ENCODE peak calls at places on chromosomes 1 and 21, in eight cellular contexts. One of them, this sample, is unnamed.

GRCh38 chr1:156640842-156641706 is 843 bp upstream of the BCAN start:
- DNase-seq in HCT116: no peak
- DNase-seq in IMR-90: no peak
- DNase-seq in stomach: no peak
- DNase-seq in adrenal gland: no peak
- DNase-seq in lung: no peak
- DNase-seq in thoracic aorta: no peak
- DNase-seq in OCI-LY7: no peak
- DNase-seq in this sample: no peak

GRCh38 chr1:189429610-189430009 is 1048.1 kb downstream of the BRINP3 start:
- DNase-seq in HCT116: peak; percentile 52
- DNase-seq in IMR-90: peak; percentile 52
- DNase-seq in stomach: no peak
- DNase-seq in adrenal gland: no peak
- DNase-seq in lung: no peak
- DNase-seq in thoracic aorta: no peak
- DNase-seq in OCI-LY7: peak; percentile 45
- DNase-seq in this sample: no peak

GRCh38 chr21:44461438-44462089 is 6.3 kb downstream of the LRRC3 start:
- DNase-seq in HCT116: no peak
- DNase-seq in IMR-90: no peak
- DNase-seq in stomach: no peak
- DNase-seq in adrenal gland: no peak
- DNase-seq in lung: no peak
- DNase-seq in thoracic aorta: no peak
- DNase-seq in OCI-LY7: no peak
- DNase-seq in this sample: no peak

GRCh38 chr1:212147581-212148033 is 112.1 kb downstream of the DTL start:
- DNase-seq in HCT116: no peak
- DNase-seq in IMR-90: no peak
- DNase-seq in stomach: peak; percentile 76
- DNase-seq in adrenal gland: no peak
- DNase-seq in lung: peak; percentile 80
- DNase-seq in thoracic aorta: no peak
- DNase-seq in OCI-LY7: no peak
- DNase-seq in this sample: no peak

GRCh38 chr1:88063605-88064004 is 620.5 kb upstream of the PKN2 start:
- DNase-seq in HCT116: no peak
- DNase-seq in IMR-90: peak; percentile 14
- DNase-seq in stomach: no peak
- DNase-seq in adrenal gland: no peak
- DNase-seq in lung: no peak
- DNase-seq in thoracic aorta: no peak
- DNase-seq in OCI-LY7: no peak
- DNase-seq in this sample: no peak

GRCh38 chr1:36134805-36135339 is 9.8 kb upstream of the COL8A2 start:
- DNase-seq in HCT116: no peak
- DNase-seq in IMR-90: peak; percentile 38
- DNase-seq in stomach: peak; percentile 55
- DNase-seq in adrenal gland: peak; percentile 75
- DNase-seq in lung: peak; percentile 35
- DNase-seq in thoracic aorta: peak; percentile 53
- DNase-seq in OCI-LY7: peak; percentile 60
- DNase-seq in this sample: no peak

GRCh38 chr1:154871374-154871773 is 1.3 kb upstream of the KCNN3 start:
- DNase-seq in HCT116: no peak
- DNase-seq in IMR-90: no peak
- DNase-seq in stomach: peak; percentile 32
- DNase-seq in adrenal gland: no peak
- DNase-seq in lung: no peak
- DNase-seq in thoracic aorta: no peak
- DNase-seq in OCI-LY7: no peak
- DNase-seq in this sample: no peak

GRCh38 chr1:84582802-84583587 is 8.8 kb upstream of the CTBS start:
- DNase-seq in HCT116: no peak
- DNase-seq in IMR-90: no peak
- DNase-seq in stomach: no peak
- DNase-seq in adrenal gland: no peak
- DNase-seq in lung: no peak
- DNase-seq in thoracic aorta: no peak
- DNase-seq in OCI-LY7: peak; percentile 4
- DNase-seq in this sample: no peak

GRCh38 chr1:47507921-47508894 is 70.4 kb downstream of the FOXD2 start:
- DNase-seq in HCT116: no peak
- DNase-seq in IMR-90: no peak
- DNase-seq in stomach: peak; percentile 67
- DNase-seq in adrenal gland: peak; percentile 31
- DNase-seq in lung: no peak
- DNase-seq in thoracic aorta: no peak
- DNase-seq in OCI-LY7: no peak
- DNase-seq in this sample: no peak

GRCh38 chr1:173048629-173049326 is 2.0 kb downstream of the TNFSF18 start:
- DNase-seq in HCT116: no peak
- DNase-seq in IMR-90: peak; percentile 69
- DNase-seq in stomach: no peak
- DNase-seq in adrenal gland: no peak
- DNase-seq in lung: no peak
- DNase-seq in thoracic aorta: no peak
- DNase-seq in OCI-LY7: no peak
- DNase-seq in this sample: no peak

GRCh38 chr1:226625326-226625725 is 76.8 kb downstream of the STUM start:
- DNase-seq in HCT116: no peak
- DNase-seq in IMR-90: no peak
- DNase-seq in stomach: no peak
- DNase-seq in adrenal gland: no peak
- DNase-seq in lung: no peak
- DNase-seq in thoracic aorta: no peak
- DNase-seq in OCI-LY7: no peak
- DNase-seq in this sample: no peak

GRCh38 chr1:13783551-13783950 is 83.6 kb downstream of the PRDM2 start:
- DNase-seq in HCT116: no peak
- DNase-seq in IMR-90: peak; percentile 47
- DNase-seq in stomach: no peak
- DNase-seq in adrenal gland: no peak
- DNase-seq in lung: no peak
- DNase-seq in thoracic aorta: no peak
- DNase-seq in OCI-LY7: no peak
- DNase-seq in this sample: no peak

GRCh38 chr1:228392111-228392936 is 14.3 kb downstream of the TRIM11 start:
- DNase-seq in HCT116: no peak
- DNase-seq in IMR-90: peak; percentile 30
- DNase-seq in stomach: no peak
- DNase-seq in adrenal gland: peak; percentile 16
- DNase-seq in lung: no peak
- DNase-seq in thoracic aorta: no peak
- DNase-seq in OCI-LY7: no peak
- DNase-seq in this sample: no peak

GRCh38 chr1:7783178-7783711 is 846 bp upstream of the PER3 start:
- DNase-seq in HCT116: no peak
- DNase-seq in IMR-90: peak; percentile 24
- DNase-seq in stomach: peak; percentile 71
- DNase-seq in adrenal gland: peak; percentile 78
- DNase-seq in lung: peak; percentile 65
- DNase-seq in thoracic aorta: no peak
- DNase-seq in OCI-LY7: peak; percentile 31
- DNase-seq in this sample: no peak

GRCh38 chr1:2539312-2539907 is 9.3 kb upstream of the HES5 start:
- DNase-seq in HCT116: no peak
- DNase-seq in IMR-90: no peak
- DNase-seq in stomach: no peak
- DNase-seq in adrenal gland: no peak
- DNase-seq in lung: no peak
- DNase-seq in thoracic aorta: no peak
- DNase-seq in OCI-LY7: peak; percentile 39
- DNase-seq in this sample: no peak

GRCh38 chr1:16324456-16324890 is 27.8 kb downstream of the FBXO42 start:
- DNase-seq in HCT116: peak; percentile 23
- DNase-seq in IMR-90: peak; percentile 87
- DNase-seq in stomach: no peak
- DNase-seq in adrenal gland: peak; percentile 60
- DNase-seq in lung: peak; percentile 44
- DNase-seq in thoracic aorta: peak; percentile 27
- DNase-seq in OCI-LY7: no peak
- DNase-seq in this sample: no peak

GRCh38 chr1:37867784-37868183 is 8.4 kb upstream of the MTF1 start:
- DNase-seq in HCT116: no peak
- DNase-seq in IMR-90: no peak
- DNase-seq in stomach: no peak
- DNase-seq in adrenal gland: no peak
- DNase-seq in lung: no peak
- DNase-seq in thoracic aorta: no peak
- DNase-seq in OCI-LY7: no peak
- DNase-seq in this sample: no peak

GRCh38 chr1:151520359-151520758 is 9.2 kb downstream of the CGN start:
- DNase-seq in HCT116: no peak
- DNase-seq in IMR-90: no peak
- DNase-seq in stomach: no peak
- DNase-seq in adrenal gland: no peak
- DNase-seq in lung: no peak
- DNase-seq in thoracic aorta: no peak
- DNase-seq in OCI-LY7: no peak
- DNase-seq in this sample: no peak

GRCh38 chr21:36909901-36910561 is 56.4 kb downstream of the HLCS start:
- DNase-seq in HCT116: peak; percentile 79
- DNase-seq in IMR-90: peak; percentile 99
- DNase-seq in stomach: no peak
- DNase-seq in adrenal gland: no peak
- DNase-seq in lung: no peak
- DNase-seq in thoracic aorta: no peak
- DNase-seq in OCI-LY7: no peak
- DNase-seq in this sample: no peak

GRCh38 chr1:53133261-53134041 is 9.0 kb downstream of the SLC1A7 start:
- DNase-seq in HCT116: no peak
- DNase-seq in IMR-90: no peak
- DNase-seq in stomach: no peak
- DNase-seq in adrenal gland: no peak
- DNase-seq in lung: no peak
- DNase-seq in thoracic aorta: no peak
- DNase-seq in OCI-LY7: no peak
- DNase-seq in this sample: no peak

GRCh38 chr1:40958210-40958609 is 21.3 kb upstream of the CTPS1 start:
- DNase-seq in HCT116: no peak
- DNase-seq in IMR-90: no peak
- DNase-seq in stomach: no peak
- DNase-seq in adrenal gland: no peak
- DNase-seq in lung: no peak
- DNase-seq in thoracic aorta: no peak
- DNase-seq in OCI-LY7: no peak
- DNase-seq in this sample: no peak

GRCh38 chr1:50333595-50333974 is 89.7 kb downstream of the DMRTA2 start:
- DNase-seq in HCT116: no peak
- DNase-seq in IMR-90: peak; percentile 3
- DNase-seq in stomach: peak; percentile 45
- DNase-seq in adrenal gland: peak; percentile 50
- DNase-seq in lung: peak; percentile 34
- DNase-seq in thoracic aorta: no peak
- DNase-seq in OCI-LY7: peak; percentile 51
- DNase-seq in this sample: no peak
- TF ChIP-seq CTCF in HCT116: peak; percentile 81
- TF ChIP-seq CTCF in IMR-90: peak; percentile 62
- TF ChIP-seq CTCF in stomach: peak; percentile 29
- TF ChIP-seq CTCF in adrenal gland: peak; percentile 54
- TF ChIP-seq CTCF in lung: peak; percentile 40
- TF ChIP-seq CTCF in thoracic aorta: peak; percentile 27
- TF ChIP-seq CTCF in OCI-LY7: peak; percentile 67
- TF ChIP-seq CTCF in this sample: peak; percentile 67

DNA sequence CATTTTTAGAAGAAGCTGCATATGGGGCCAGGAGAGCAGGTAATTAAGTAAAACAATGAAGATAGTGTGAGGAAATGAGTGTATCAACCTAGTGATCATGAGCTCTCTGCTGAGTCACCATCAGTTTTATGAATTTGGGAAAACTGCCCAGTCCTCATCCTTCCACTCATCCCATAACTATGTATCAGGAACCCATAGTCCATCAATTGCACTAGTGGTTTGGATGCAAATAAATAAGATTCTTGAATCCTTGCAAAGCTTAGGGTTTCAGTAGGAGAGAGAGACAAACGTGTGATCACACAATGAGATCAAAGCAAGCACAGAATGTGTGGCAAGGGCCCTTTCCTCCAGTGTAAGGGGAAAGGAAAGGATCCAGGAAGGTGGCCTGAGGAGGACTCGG is 145.6 kb downstream of the ZZZ3 start:
- DNase-seq in HCT116: peak; percentile 88
- DNase-seq in IMR-90: peak; percentile 98
- DNase-seq in stomach: no peak
- DNase-seq in adrenal gland: no peak
- DNase-seq in lung: no peak
- DNase-seq in thoracic aorta: no peak
- DNase-seq in OCI-LY7: no peak
- DNase-seq in this sample: no peak
- H3K27ac ChIP-seq in HCT116: peak overlapping the region; percentile 67
- H3K27ac ChIP-seq in IMR-90: peak overlapping the region; percentile 79
- H3K27ac ChIP-seq in stomach: no peak overlapping the region
- H3K27ac ChIP-seq in adrenal gland: no peak overlapping the region
- H3K27ac ChIP-seq in lung: no peak overlapping the region
- H3K27ac ChIP-seq in thoracic aorta: no peak overlapping the region
- H3K27ac ChIP-seq in OCI-LY7: no peak overlapping the region
- H3K27ac ChIP-seq in this sample: no peak overlapping the region

DNA sequence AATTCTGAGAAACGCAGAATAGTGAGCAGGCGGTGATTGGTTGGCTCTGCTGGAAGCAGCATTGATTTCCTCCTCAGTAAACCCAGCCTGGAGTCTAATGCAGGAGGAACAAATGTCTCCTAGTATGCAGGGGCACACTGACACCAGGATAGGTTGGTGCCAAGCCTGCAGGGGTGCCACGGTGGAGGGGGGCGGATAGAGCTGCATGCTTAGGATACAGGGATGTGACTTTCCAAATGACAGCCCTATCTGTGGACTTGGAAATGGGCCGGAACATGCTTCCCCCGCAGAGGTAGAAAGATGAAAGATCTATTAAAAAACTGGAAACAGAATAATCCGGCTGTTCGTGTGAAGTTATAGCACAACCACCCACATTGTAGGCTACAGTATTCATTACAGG is 77.0 kb downstream of the BRINP2 start:
- DNase-seq in HCT116: no peak
- DNase-seq in IMR-90: no peak
- DNase-seq in stomach: no peak
- DNase-seq in adrenal gland: no peak
- DNase-seq in lung: no peak
- DNase-seq in thoracic aorta: no peak
- DNase-seq in OCI-LY7: no peak
- DNase-seq in this sample: no peak
- H3K36me3 ChIP-seq in HCT116: no peaks in the 10 kb centered on the region
- H3K36me3 ChIP-seq in IMR-90: no peaks in the 10 kb centered on the region
- H3K36me3 ChIP-seq in stomach: no peaks in the 10 kb centered on the region
- H3K36me3 ChIP-seq in adrenal gland: no peaks in the 10 kb centered on the region
- H3K36me3 ChIP-seq in lung: no peaks in the 10 kb centered on the region
- H3K36me3 ChIP-seq in thoracic aorta: no peaks in the 10 kb centered on the region
- H3K36me3 ChIP-seq in OCI-LY7: no peaks in the 10 kb centered on the region
- H3K36me3 ChIP-seq in this sample: no peaks in the 10 kb centered on the region

DNA sequence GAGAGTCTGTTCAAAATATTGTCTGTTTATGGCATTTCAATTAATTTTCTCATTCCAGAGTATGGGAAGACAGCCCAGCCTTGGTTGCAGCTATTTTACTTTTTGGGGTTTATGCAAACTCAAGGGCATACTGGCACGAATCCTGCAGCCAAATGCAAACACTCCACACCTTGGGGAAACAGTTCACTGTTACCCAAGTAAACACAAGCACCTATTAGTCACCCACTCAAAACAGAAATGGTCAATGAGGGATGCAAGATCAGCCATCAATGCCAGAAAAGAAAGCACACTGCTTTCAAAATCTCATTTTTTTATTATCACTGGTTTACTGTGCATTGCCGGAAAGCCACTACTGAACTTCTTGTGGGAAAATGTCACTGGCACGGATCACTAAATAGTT is 170.6 kb downstream of the RUNX1 start:
- DNase-seq in HCT116: no peak
- DNase-seq in IMR-90: no peak
- DNase-seq in stomach: peak; percentile 80
- DNase-seq in adrenal gland: no peak
- DNase-seq in lung: peak; percentile 78
- DNase-seq in thoracic aorta: no peak
- DNase-seq in OCI-LY7: no peak
- DNase-seq in this sample: no peak
- TF ChIP-seq CTCF in HCT116: no peak
- TF ChIP-seq CTCF in IMR-90: no peak
- TF ChIP-seq CTCF in stomach: no peak
- TF ChIP-seq CTCF in adrenal gland: no peak
- TF ChIP-seq CTCF in lung: no peak
- TF ChIP-seq CTCF in thoracic aorta: no peak
- TF ChIP-seq CTCF in OCI-LY7: no peak
- TF ChIP-seq CTCF in this sample: no peak